ENCODE peak calls at places on chromosome 16, in seven cellular contexts. M is epithelial cell of esophagus, X is neural crest cell, W is tibial artery, U is PC-3, O is lower lobe of right lung, J is hepatocyte. K is an unnamed sample.

GRCh38 chr16:88593489-88593888 is 23.3 kb downstream of the ZC3H18 start:
- DNase-seq in M (no peak), X (no peak), W (no peak), U (no peak), O (no peak), J (no peak), K (no peak)

GRCh38 chr16:77169650-77170236 is 21.2 kb upstream of the MON1B start:
- DNase-seq in M (peak; percentile 72), X (peak; percentile 54), W (no peak), U (peak; percentile 55), O (no peak), J (peak; percentile 80), K (peak; percentile 74)

GRCh38 chr16:2339521-2340484 is 725 bp downstream of the ABCA3 start:
- DNase-seq in M (peak; percentile 36), X (peak; percentile 50), W (peak; percentile 75), U (peak; percentile 47), O (peak; percentile 82), J (peak; percentile 65), K (peak; percentile 30)

GRCh38 chr16:14600164-14600563 is 29.9 kb downstream of the PARN start:
- DNase-seq in M (peak; percentile 36), X (no peak), W (no peak), U (peak; percentile 47), O (no peak), J (peak; percentile 24), K (peak; percentile 27)

GRCh38 chr16:81116285-81116684 is 20.1 kb upstream of the GCSH start:
- DNase-seq in M (no peak), X (no peak), W (no peak), U (no peak), O (no peak), J (no peak), K (no peak)

GRCh38 chr16:30068750-30069574 is 3.4 kb downstream of the ALDOA start:
- DNase-seq in M (peak; percentile 62), X (no peak), W (no peak), U (peak; percentile 29), O (no peak), J (no peak), K (peak; percentile 45)

GRCh38 chr16:4529085-4530060 is 9.2 kb downstream of the CDIP1 start:
- DNase-seq in M (peak; percentile 77), X (no peak), W (no peak), U (no peak), O (no peak), J (peak; percentile 50), K (no peak)

GRCh38 chr16:30409125-30410060 is 2.0 kb downstream of the ZNF771 start:
- DNase-seq in M (peak; percentile 85), X (peak; percentile 99), W (peak; percentile 94), U (peak; percentile 85), O (peak; percentile 90), J (peak; percentile 93), K (peak; percentile 91)

GRCh38 chr16:24074574-24074973 is 181.6 kb upstream of the CACNG3 start:
- DNase-seq in M (no peak), X (no peak), W (no peak), U (no peak), O (no peak), J (no peak), K (no peak)

GRCh38 chr16:80029706-80030481 is 429.4 kb upstream of the MAF start:
- DNase-seq in M (peak; percentile 92), X (no peak), W (no peak), U (no peak), O (no peak), J (no peak), K (no peak)

GRCh38 chr16:31072540-31073072 is 1.4 kb downstream of the ZNF668 start:
- DNase-seq in M (peak; percentile 57), X (no peak), W (no peak), U (peak; percentile 48), O (no peak), J (peak; percentile 37), K (peak; percentile 17)

GRCh38 chr16:58960484-58960883 is 226.4 kb upstream of the GOT2 start:
- DNase-seq in M (no peak), X (no peak), W (no peak), U (no peak), O (no peak), J (no peak), K (no peak)

GRCh38 chr16:47136101-47136820 is 7.5 kb downstream of the NETO2 start:
- DNase-seq in M (peak; percentile 84), X (no peak), W (no peak), U (peak; percentile 57), O (no peak), J (no peak), K (peak; percentile 80)

GRCh38 chr16:3951861-3952332 is 71.4 kb upstream of the CREBBP start:
- DNase-seq in M (peak; percentile 52), X (no peak), W (no peak), U (no peak), O (no peak), J (no peak), K (no peak)

GRCh38 chr16:4081577-4082021 is 34.6 kb downstream of the ADCY9 start:
- DNase-seq in M (no peak), X (no peak), W (no peak), U (no peak), O (no peak), J (no peak), K (no peak)

GRCh38 chr16:4386452-4386813 is 14.8 kb downstream of the VASN start:
- DNase-seq in M (no peak), X (no peak), W (peak; percentile 90), U (no peak), O (no peak), J (no peak), K (no peak)

GRCh38 chr16:66543541-66543940 is 6.4 kb downstream of the TK2 start:
- DNase-seq in M (no peak), X (no peak), W (no peak), U (no peak), O (no peak), J (no peak), K (no peak)

GRCh38 chr16:52976539-52977167 is 76.0 kb downstream of the CHD9NB start:
- DNase-seq in M (peak; percentile 66), X (no peak), W (no peak), U (peak; percentile 38), O (no peak), J (peak; percentile 42), K (peak; percentile 60)

GRCh38 chr16:77788196-77789084 is at the start of gene VAT1L:
- DNase-seq in M (peak; percentile 49), X (peak; percentile 47), W (peak; percentile 69), U (no peak), O (no peak), J (peak; percentile 49), K (peak; percentile 16)

GRCh38 chr16:84465154-84465553 is 39.3 kb downstream of the MEAK7 start:
- DNase-seq in M (no peak), X (no peak), W (no peak), U (no peak), O (no peak), J (no peak), K (no peak)

GRCh38 chr16:11612110-11612981 is 25.6 kb upstream of the LITAF start:
- DNase-seq in M (peak; percentile 80), X (no peak), W (no peak), U (no peak), O (peak; percentile 90), J (peak; percentile 82), K (peak; percentile 92)

GRCh38 chr16:56269824-56270684 is 78.8 kb downstream of the GNAO1 start:
- DNase-seq in M (no peak), X (no peak), W (peak; percentile 87), U (no peak), O (no peak), J (peak; percentile 68), K (no peak)
- TF ChIP-seq CTCF in M (no peak), X (no peak), W (peak; percentile 41), U (no peak), O (no peak), J (peak; percentile 18), K (no peak)

GRCh38 chr16:27511657-27512056 is 38.1 kb downstream of the GTF3C1 start:
- DNase-seq in M (no peak), X (no peak), W (no peak), U (no peak), O (no peak), J (no peak), K (no peak)
- TF ChIP-seq CTCF in M (no peak), X (no peak), W (no peak), U (no peak), O (no peak), J (no peak), K (no peak)

GRCh38 chr16:86523166-86523740 is 12.9 kb downstream of the FOXF1 start:
- DNase-seq in M (no peak), X (no peak), W (no peak), U (no peak), O (no peak), J (no peak), K (no peak)
- TF ChIP-seq CTCF in M (no peak), X (no peak), W (no peak), U (no peak), O (no peak), J (no peak), K (no peak)

GRCh38 chr16:685967-686366 is 1.8 kb upstream of the JMJD8 start:
- DNase-seq in M (peak; percentile 49), X (peak; percentile 50), W (no peak), U (peak; percentile 40), O (peak; percentile 74), J (peak; percentile 53), K (peak; percentile 67)
- TF ChIP-seq CTCF in M (peak; percentile 49), X (peak; percentile 50), W (no peak), U (peak; percentile 57), O (peak; percentile 36), J (peak; percentile 25), K (peak; percentile 57)